ENCODE peak calls at places on chromosomes 2 and 18, in nine cellular contexts. N is activated T-cell treated with anti-CD3 and anti-CD28 coated beads, Interleukin-2, amount 50 U/mL, for 72 hours; X is brain microvascular endothelial cell; U is stimulated activated CD4-positive, alpha-beta T cell treated with anti-CD3 and anti-CD28 coated beads, Interleukin-1b, Interleukin-23, amount 100 ng/mL, for 1 hour; J is activated CD8-positive, alpha-beta T cell treated with anti-CD3 and anti-CD28 coated beads for 36 hours; E is stomach; R is NCI-H748 treated with DMSO at 0.1 percent for 48 hours; O is CD8-positive, alpha-beta T cell; D is hypothalamus. T is an unnamed sample.
A peak's percentile ranks its signal among the peaks of the same experiment; 100 is the strongest.

GRCh38 chr2:38581193-38582147 is 21.3 kb downstream of the HNRNPLL start:
- DNase-seq in X (no peak), D (no peak), J (peak; percentile 58), O (no peak), E (no peak), U (no peak), R (peak; percentile 43), N (peak; percentile 35), T (peak; percentile 60)

GRCh38 chr2:181312515-181312927 is 144.7 kb upstream of the ITGA4 start:
- DNase-seq in O (no peak), E (no peak), U (no peak), D (no peak), N (peak; percentile 44), X (no peak), R (no peak), J (peak; percentile 78), T (no peak)

GRCh38 chr2:97995026-97995733 is 568 bp downstream of the TMEM131 start:
- DNase-seq in R (no peak), E (peak; percentile 52), O (peak; percentile 13), X (no peak), D (peak; percentile 77), N (peak; percentile 63), J (peak; percentile 54), U (no peak), T (peak; percentile 78)

GRCh38 chr18:74142251-74142650 is 5.4 kb downstream of the FBXO15 start:
- DNase-seq in E (no peak), X (no peak), R (no peak), U (no peak), O (no peak), J (no peak), D (no peak), N (no peak), T (no peak)

GRCh38 chr2:191714925-191715324 is 37.0 kb downstream of the NABP1 start:
- DNase-seq in R (no peak), N (no peak), O (no peak), J (no peak), X (no peak), U (no peak), D (no peak), E (no peak), T (no peak)

GRCh38 chr2:221572180-221572820 is at the start of gene EPHA4:
- DNase-seq in U (peak; percentile 75), O (peak; percentile 74), X (peak; percentile 72), R (peak; percentile 87), E (peak; percentile 89), D (peak; percentile 31), J (peak; percentile 80), N (peak; percentile 92), T (peak; percentile 95)

GRCh38 chr2:217610411-217610814 is 392.4 kb downstream of the TNS1 start:
- DNase-seq in O (no peak), E (peak; percentile 59), U (peak; percentile 13), R (peak; percentile 88), N (peak; percentile 64), J (peak; percentile 90), X (no peak), D (no peak), T (no peak)

GRCh38 chr18:56148373-56148772 is 490.0 kb downstream of the TXNL1 start:
- DNase-seq in N (no peak), X (peak; percentile 68), E (no peak), D (no peak), O (no peak), U (no peak), J (peak; percentile 12), R (no peak), T (no peak)

GRCh38 chr2:74696758-74697327 is 42.8 kb downstream of the SEMA4F start:
- DNase-seq in E (no peak), N (no peak), D (no peak), J (no peak), R (no peak), U (no peak), X (no peak), O (no peak), T (no peak)

GRCh38 chr18:32906506-32907214 is 133.8 kb upstream of the KLHL14 start:
- DNase-seq in U (no peak), E (no peak), O (no peak), X (no peak), N (no peak), R (no peak), D (no peak), J (no peak), T (no peak)

GRCh38 chr2:16546128-16546754 is 119.4 kb downstream of the CYRIA start:
- DNase-seq in J (peak; percentile 7), X (peak; percentile 33), D (no peak), N (peak; percentile 9), U (no peak), E (no peak), R (no peak), O (no peak), T (no peak)

GRCh38 chr2:201116959-201117734 is 1.2 kb downstream of the CFLAR start:
- DNase-seq in R (peak; percentile 50), J (peak; percentile 70), U (no peak), N (peak; percentile 54), E (peak; percentile 70), O (no peak), X (peak; percentile 81), D (no peak), T (no peak)

GRCh38 chr2:53289309-53290006 is 478.1 kb upstream of the CHAC2 start:
- DNase-seq in U (no peak), J (no peak), X (no peak), D (no peak), O (no peak), N (no peak), R (no peak), E (no peak), T (no peak)

GRCh38 chr2:102159295-102159694 is 16.7 kb downstream of the IL1R1 start:
- DNase-seq in N (no peak), U (no peak), X (no peak), J (no peak), R (no peak), D (no peak), E (no peak), O (no peak), T (no peak)

GRCh38 chr2:201888476-201888875 is 82.1 kb downstream of the CDK15 start:
- DNase-seq in J (no peak), O (no peak), R (no peak), D (no peak), U (no peak), X (no peak), N (no peak), E (no peak), T (no peak)

GRCh38 chr2:68032702-68033101 is 30.1 kb downstream of the C1D start:
- DNase-seq in J (no peak), U (no peak), D (no peak), N (no peak), O (no peak), E (no peak), X (no peak), R (no peak), T (no peak)

GRCh38 chr2:230969673-230970015 is 26.3 kb upstream of the SPATA3 start:
- DNase-seq in N (no peak), X (no peak), J (no peak), U (no peak), R (no peak), O (no peak), D (no peak), E (no peak), T (no peak)

GRCh38 chr18:49531678-49532153 is 30.1 kb upstream of the LIPG start:
- DNase-seq in E (no peak), N (no peak), U (no peak), O (no peak), J (no peak), X (no peak), R (no peak), D (no peak), T (no peak)

GRCh38 chr2:47204691-47205090 is 49.6 kb upstream of the STPG4 start:
- DNase-seq in R (no peak), J (no peak), X (no peak), N (no peak), D (no peak), E (no peak), U (no peak), O (no peak), T (no peak)

GRCh38 chr2:79235135-79235534 is 75.6 kb upstream of the REG3A start:
- DNase-seq in X (no peak), O (no peak), D (no peak), R (no peak), N (no peak), U (no peak), J (no peak), E (no peak), T (no peak)

GRCh38 chr2:153169567-153169966 is 309.0 kb downstream of the RPRM start:
- DNase-seq in J (no peak), U (no peak), E (no peak), X (no peak), N (no peak), D (no peak), O (no peak), R (peak; percentile 12), T (no peak)

GRCh38 chr2:98374958-98375570 is 28.8 kb downstream of the CNGA3 start:
- DNase-seq in O (no peak), E (no peak), U (no peak), R (no peak), D (no peak), J (no peak), N (no peak), X (no peak), T (no peak)

GRCh38 chr2:239073270-239073669 is 225.4 kb downstream of the TWIST2 start:
- DNase-seq in J (no peak), N (no peak), D (no peak), O (no peak), E (no peak), R (no peak), X (no peak), U (no peak), T (no peak)

GRCh38 chr2:202049840-202050239 is 16.2 kb downstream of the FZD7 start:
- DNase-seq in U (no peak), X (no peak), N (no peak), D (no peak), O (no peak), R (no peak), J (no peak), E (no peak), T (no peak)

GRCh38 chr18:361100-361732 is 93.4 kb upstream of the THOC1 start:
- DNase-seq in J (no peak), U (no peak), X (no peak), O (no peak), D (no peak), R (no peak), E (no peak), N (no peak), T (no peak)

GRCh38 chr2:162710282-162710891 is 128.2 kb downstream of the KCNH7 start:
- DNase-seq in R (peak; percentile 75), E (peak; percentile 45), X (no peak), J (no peak), U (no peak), O (no peak), D (no peak), N (no peak), T (no peak)

GRCh38 chr18:21831413-21831831 is 90.8 kb downstream of the MIB1 start:
- DNase-seq in O (no peak), E (no peak), U (no peak), D (no peak), R (no peak), N (no peak), X (peak; percentile 53), J (no peak), T (no peak)